ENCODE peak calls at places on chromosome 2, in five cellular contexts. One of them, this sample, is unnamed. For H3K4me1, the result is how much of the 10 kb centered on the place peaks cover.

GRCh38 chr2:199315299-199316179 is 142.2 kb downstream of the SATB2 start:
- DNase-seq in GM12878: no peak
- DNase-seq in HepG2: peak
- DNase-seq in A549: peak
- DNase-seq in K562: peak
- DNase-seq in this sample: peak

GRCh38 chr2:155190342-155190741 is 491.8 kb downstream of the KCNJ3 start:
- DNase-seq in K562: no peak
- DNase-seq in A549: no peak
- DNase-seq in GM12878: no peak
- DNase-seq in HepG2: peak
- DNase-seq in this sample: no peak

GRCh38 chr2:181784556-181784955 is 104.2 kb upstream of the NEUROD1 start:
- DNase-seq in A549: peak
- DNase-seq in GM12878: no peak
- DNase-seq in HepG2: peak
- DNase-seq in K562: no peak
- DNase-seq in this sample: peak

GRCh38 chr2:104919127-104919526 is 65.2 kb downstream of the POU3F3 start:
- DNase-seq in K562: no peak
- DNase-seq in HepG2: peak
- DNase-seq in GM12878: no peak
- DNase-seq in A549: peak
- DNase-seq in this sample: no peak

GRCh38 chr2:10817413-10817812 is 4.8 kb upstream of the PDIA6 start:
- DNase-seq in HepG2: peak
- DNase-seq in GM12878: no peak
- DNase-seq in K562: no peak
- DNase-seq in A549: no peak
- DNase-seq in this sample: no peak

GRCh38 chr2:236167297-236168109 is 683 bp downstream of the GBX2 start:
- DNase-seq in HepG2: no peak
- DNase-seq in A549: peak
- DNase-seq in K562: peak
- DNase-seq in GM12878: no peak
- DNase-seq in this sample: peak

GRCh38 chr2:28206786-28207185 is 185.9 kb upstream of the FOSL2 start:
- DNase-seq in HepG2: no peak
- DNase-seq in GM12878: no peak
- DNase-seq in K562: no peak
- DNase-seq in A549: no peak
- DNase-seq in this sample: peak

GRCh38 chr2:69436594-69436936 is 670 bp downstream of the NFU1 start:
- DNase-seq in HepG2: no peak
- DNase-seq in A549: no peak
- DNase-seq in K562: no peak
- DNase-seq in GM12878: peak
- DNase-seq in this sample: no peak

GRCh38 chr2:149906871-149907270 is 319.3 kb upstream of the MMADHC start:
- DNase-seq in HepG2: no peak
- DNase-seq in GM12878: no peak
- DNase-seq in K562: no peak
- DNase-seq in A549: no peak
- DNase-seq in this sample: no peak

GRCh38 chr2:7992612-7993596 is 689.0 kb upstream of the ID2 start:
- DNase-seq in GM12878: no peak
- DNase-seq in A549: no peak
- DNase-seq in K562: no peak
- DNase-seq in HepG2: no peak
- DNase-seq in this sample: no peak

GRCh38 chr2:159071190-159071915 is 102.9 kb downstream of the TANC1 start:
- DNase-seq in K562: no peak
- DNase-seq in GM12878: no peak
- DNase-seq in A549: no peak
- DNase-seq in HepG2: no peak
- DNase-seq in this sample: no peak
- TF ChIP-seq MYC in K562: no peak
- TF ChIP-seq MYC in GM12878: no peak
- TF ChIP-seq MYC in A549: no peak
- TF ChIP-seq MYC in HepG2: no peak
- TF ChIP-seq MYC in this sample: no peak

DNA sequence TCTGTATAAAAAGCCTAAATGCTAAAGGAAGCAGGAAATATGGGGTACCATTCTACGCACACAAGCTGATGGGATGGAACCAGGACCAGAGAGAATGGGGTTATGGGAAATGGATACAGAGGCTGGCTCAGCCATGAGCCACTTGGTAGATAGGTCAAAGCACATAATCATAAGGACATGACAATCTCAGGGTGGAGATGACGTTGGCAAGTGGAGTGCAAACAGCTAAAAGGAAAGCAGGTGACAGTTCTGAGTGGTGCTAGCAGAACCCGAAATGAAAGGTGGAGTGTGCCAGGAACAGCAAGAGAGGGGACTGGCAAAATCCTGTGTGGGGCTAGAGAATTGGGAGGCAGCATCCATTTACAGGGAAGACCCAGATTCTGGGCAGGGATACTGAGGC is 27.6 kb upstream of the CREB1 start:
- DNase-seq in GM12878: no peak
- DNase-seq in HepG2: no peak
- DNase-seq in K562: no peak
- DNase-seq in A549: no peak
- DNase-seq in this sample: no peak
- H3K4me1 ChIP-seq in GM12878: under half
- H3K4me1 ChIP-seq in HepG2: under half
- H3K4me1 ChIP-seq in K562: under half
- H3K4me1 ChIP-seq in A549: under half
- H3K4me1 ChIP-seq in this sample: under half

DNA sequence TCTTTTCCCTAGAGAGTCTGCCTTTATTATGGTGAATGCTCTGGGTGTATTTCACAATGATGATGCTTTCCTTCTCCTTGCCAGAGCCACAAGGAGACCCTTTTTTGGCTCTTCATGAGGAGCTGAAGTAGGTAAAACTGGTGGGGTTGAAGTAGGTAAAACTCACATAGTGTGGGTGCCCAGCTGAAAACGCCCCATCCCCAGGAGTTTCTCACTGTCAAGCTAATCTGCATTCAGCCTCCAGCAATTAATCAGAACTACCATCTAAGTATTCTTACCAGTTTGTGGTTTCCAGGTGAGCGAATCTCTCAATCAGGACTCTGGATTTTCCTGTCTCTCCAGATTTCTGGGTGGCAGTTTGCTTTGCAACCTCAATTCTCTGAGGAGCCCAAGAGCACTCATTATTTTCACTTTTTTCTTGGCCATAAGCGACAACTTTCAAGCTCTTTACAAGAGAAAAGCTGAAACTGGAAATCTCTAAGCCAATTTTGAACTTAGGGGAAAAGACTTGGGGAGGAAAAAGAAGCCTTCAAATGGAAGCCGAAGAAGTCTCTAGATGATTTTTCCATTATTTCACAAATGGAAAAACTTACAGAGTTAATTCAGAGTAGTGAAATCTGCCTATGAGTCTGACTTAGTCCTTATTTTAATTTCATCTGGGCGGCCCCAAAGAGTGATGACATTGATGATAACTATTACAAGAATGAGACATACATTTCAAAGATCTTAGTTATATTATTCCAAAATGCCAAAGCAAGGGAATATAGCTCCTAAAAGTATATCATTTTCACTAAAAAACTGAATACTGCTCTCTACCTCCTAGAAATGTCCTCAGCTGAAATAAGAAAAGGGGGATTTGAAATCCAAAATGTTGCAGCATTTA is 121.4 kb upstream of the MAP3K20 start:
- DNase-seq in A549: no peak
- DNase-seq in HepG2: no peak
- DNase-seq in GM12878: no peak
- DNase-seq in K562: no peak
- DNase-seq in this sample: no peak
- TF ChIP-seq MYC in A549: no peak
- TF ChIP-seq MYC in HepG2: no peak
- TF ChIP-seq MYC in GM12878: no peak
- TF ChIP-seq MYC in K562: no peak
- TF ChIP-seq MYC in this sample: no peak

GRCh38 chr2:234420406-234420805 is 76.5 kb downstream of the ARL4C start:
- DNase-seq in K562: no peak
- DNase-seq in HepG2: peak
- DNase-seq in A549: peak
- DNase-seq in GM12878: no peak
- DNase-seq in this sample: peak
- H3K4me1 ChIP-seq in K562: under half
- H3K4me1 ChIP-seq in HepG2: under half
- H3K4me1 ChIP-seq in A549: under half
- H3K4me1 ChIP-seq in GM12878: under half
- H3K4me1 ChIP-seq in this sample: under half

DNA sequence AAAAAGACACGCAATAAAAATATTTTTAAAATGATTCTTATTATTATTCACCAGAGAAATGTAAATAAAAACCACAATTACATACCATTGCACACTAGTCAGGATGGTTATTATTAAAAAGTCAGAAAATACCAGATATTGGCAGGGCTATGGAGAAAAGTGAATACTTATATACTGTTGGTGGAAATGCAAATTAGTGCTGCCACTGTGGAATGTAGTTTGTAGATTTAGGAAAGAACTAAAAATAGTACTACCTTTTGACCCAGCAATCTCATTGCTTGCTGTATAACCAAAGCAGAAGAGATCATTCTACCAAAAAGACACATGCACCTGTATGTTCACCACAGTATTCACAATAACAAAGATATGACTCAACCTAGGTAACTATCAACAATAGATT is 1237.3 kb upstream of the FAM98A start:
- DNase-seq in GM12878: no peak
- DNase-seq in HepG2: no peak
- DNase-seq in A549: no peak
- DNase-seq in K562: no peak
- DNase-seq in this sample: no peak
- TF ChIP-seq MYC in GM12878: no peak
- TF ChIP-seq MYC in HepG2: no peak
- TF ChIP-seq MYC in A549: no peak
- TF ChIP-seq MYC in K562: no peak
- TF ChIP-seq MYC in this sample: no peak

DNA sequence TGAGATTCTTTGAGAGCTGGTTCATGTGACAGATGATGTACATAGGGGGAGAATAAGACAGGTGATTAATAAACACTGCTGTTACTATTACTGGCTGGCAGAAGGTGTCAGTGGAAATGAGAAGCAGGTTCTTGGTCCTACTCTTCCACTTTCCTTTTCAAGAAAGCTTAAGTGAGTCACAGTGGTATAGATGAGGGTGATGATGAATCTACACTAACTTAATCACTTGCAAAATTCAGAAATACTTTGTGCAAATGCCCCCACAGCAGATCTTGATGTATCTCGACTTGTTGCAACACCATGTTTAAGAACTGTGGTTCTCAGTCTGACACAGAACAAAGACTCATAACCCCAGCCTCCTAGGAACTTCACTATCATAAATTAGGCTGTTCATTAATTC is 35.9 kb upstream of the MGAT5 start:
- DNase-seq in A549: no peak
- DNase-seq in K562: no peak
- DNase-seq in HepG2: no peak
- DNase-seq in GM12878: no peak
- DNase-seq in this sample: no peak
- H3K4me1 ChIP-seq in A549: under half
- H3K4me1 ChIP-seq in K562: under half
- H3K4me1 ChIP-seq in HepG2: under half
- H3K4me1 ChIP-seq in GM12878: under half
- H3K4me1 ChIP-seq in this sample: under half

GRCh38 chr2:157625311-157625710 is 3.4 kb downstream of the ACVR1C start:
- DNase-seq in K562: no peak
- DNase-seq in A549: no peak
- DNase-seq in HepG2: no peak
- DNase-seq in GM12878: no peak
- DNase-seq in this sample: no peak
- TF ChIP-seq MYC in K562: no peak
- TF ChIP-seq MYC in A549: no peak
- TF ChIP-seq MYC in HepG2: no peak
- TF ChIP-seq MYC in GM12878: no peak
- TF ChIP-seq MYC in this sample: no peak

DNA sequence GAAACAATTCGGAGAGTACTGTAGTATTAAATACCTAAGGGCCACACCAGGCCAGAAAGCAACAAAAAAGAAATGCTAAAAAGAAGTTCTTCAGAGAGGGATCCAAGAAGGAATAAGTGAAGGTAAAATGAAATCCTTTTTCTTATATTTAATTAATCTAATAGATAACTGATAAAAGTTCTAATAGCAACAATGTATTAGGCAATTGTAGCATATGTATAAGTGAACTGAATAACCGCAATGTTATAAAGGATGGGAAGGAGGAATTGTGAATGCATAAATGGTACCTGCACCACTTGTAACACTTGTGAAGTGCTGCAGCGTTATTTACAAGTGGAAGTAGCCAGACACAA is 21.8 kb downstream of the TMSB10 start:
- DNase-seq in HepG2: no peak
- DNase-seq in GM12878: no peak
- DNase-seq in K562: no peak
- DNase-seq in A549: no peak
- DNase-seq in this sample: no peak
- H3K4me1 ChIP-seq in HepG2: half or more
- H3K4me1 ChIP-seq in GM12878: under half
- H3K4me1 ChIP-seq in K562: under half
- H3K4me1 ChIP-seq in A549: under half
- H3K4me1 ChIP-seq in this sample: under half

DNA sequence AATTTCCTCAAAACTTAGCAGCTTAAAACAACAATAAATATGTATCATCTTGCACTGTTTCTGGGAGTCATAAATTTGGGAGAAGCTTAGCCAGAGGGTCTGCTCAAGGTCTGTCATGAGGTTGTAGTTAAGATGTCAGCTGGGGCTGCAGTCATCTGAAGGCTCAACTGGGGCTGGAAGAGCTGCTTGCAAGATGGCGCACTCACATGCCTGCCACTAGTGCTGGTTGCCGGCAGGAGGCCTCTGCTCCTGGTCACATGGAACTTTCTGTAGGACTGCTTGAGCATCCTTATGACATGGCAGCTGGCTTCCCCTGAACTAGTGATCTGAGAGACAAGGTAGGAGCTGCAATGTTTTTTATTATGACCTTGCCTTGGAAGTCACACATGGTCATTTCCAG is 215.5 kb upstream of the HAAO start:
- DNase-seq in GM12878: no peak
- DNase-seq in A549: no peak
- DNase-seq in HepG2: no peak
- DNase-seq in K562: no peak
- DNase-seq in this sample: no peak
- TF ChIP-seq MYC in GM12878: no peak
- TF ChIP-seq MYC in A549: no peak
- TF ChIP-seq MYC in HepG2: no peak
- TF ChIP-seq MYC in K562: no peak
- TF ChIP-seq MYC in this sample: no peak

GRCh38 chr2:134194519-134194918 is 59.4 kb upstream of the MGAT5 start:
- DNase-seq in A549: no peak
- DNase-seq in GM12878: no peak
- DNase-seq in HepG2: no peak
- DNase-seq in K562: peak
- DNase-seq in this sample: no peak
- H3K4me1 ChIP-seq in A549: under half
- H3K4me1 ChIP-seq in GM12878: under half
- H3K4me1 ChIP-seq in HepG2: under half
- H3K4me1 ChIP-seq in K562: under half
- H3K4me1 ChIP-seq in this sample: under half

This sample was measured in endothelial cell of umbilical vein.